ENCODE peak calls at places on chromosomes 2 and 18, in ten cellular contexts. P is small intestine; X is CD8-positive, alpha-beta memory T cell; B is right lobe of liver; W is ovary; G is tibial artery; A is GM23338; Y is neural progenitor cell; F is effector memory CD4-positive, alpha-beta T cell; Z is choroid plexus epithelial cell. C is an unnamed sample.

GRCh38 chr2:67399831-67400489 is 2.8 kb downstream of the ETAA1 start:
- DNase-seq in Z (peak), A (no peak), W (no peak), F (no peak), X (no peak), Y (no peak), G (no peak), B (no peak), P (no peak), C (no peak)

GRCh38 chr18:37668971-37669747 is 103.6 kb upstream of the CELF4 start:
- DNase-seq in P (no peak), W (no peak), B (no peak), X (no peak), G (no peak), Y (peak), F (no peak), Z (no peak), A (peak), C (no peak)

GRCh38 chr18:79200546-79201268 is 131.5 kb downstream of the ATP9B start:
- DNase-seq in Y (peak), Z (peak), W (peak), G (peak), X (no peak), P (peak), F (no peak), A (peak), B (no peak), C (peak)

GRCh38 chr18:39589496-39589895 is 2023.9 kb upstream of the CELF4 start:
- DNase-seq in G (no peak), W (no peak), Y (no peak), B (no peak), Z (no peak), A (no peak), P (no peak), F (no peak), X (no peak), C (no peak)

GRCh38 chr2:158686166-158686792 is 108.8 kb upstream of the DAPL1 start:
- DNase-seq in X (no peak), G (no peak), W (no peak), F (no peak), B (no peak), P (no peak), A (no peak), Y (peak), Z (no peak), C (peak)

GRCh38 chr18:42414756-42415454 is 459.9 kb downstream of the PIK3C3 start:
- DNase-seq in A (no peak), W (peak), G (peak), B (no peak), X (no peak), F (no peak), Z (peak), Y (no peak), P (no peak), C (no peak)

GRCh38 chr2:240304746-240305161 is 130.7 kb upstream of the GPC1 start:
- DNase-seq in F (no peak), X (no peak), Y (no peak), B (peak), A (no peak), Z (no peak), G (no peak), P (no peak), W (no peak), C (no peak)

GRCh38 chr2:216348909-216349308 is 23.4 kb downstream of the MARCHF4 start:
- DNase-seq in G (no peak), A (no peak), F (no peak), Y (no peak), Z (peak), X (no peak), B (no peak), P (peak), W (no peak), C (no peak)

GRCh38 chr18:11868230-11868629 is 17.0 kb downstream of the CHMP1B start:
- DNase-seq in X (no peak), B (no peak), Z (no peak), Y (no peak), F (no peak), W (no peak), A (no peak), P (no peak), G (no peak), C (no peak)

GRCh38 chr18:42792731-42793130 is 322.8 kb downstream of the RIT2 start:
- DNase-seq in W (no peak), Y (no peak), P (no peak), G (no peak), B (no peak), F (no peak), X (no peak), A (no peak), Z (peak), C (no peak)

GRCh38 chr2:207790898-207791297 is 21.2 kb upstream of the FZD5 start:
- DNase-seq in G (no peak), P (no peak), Y (no peak), B (no peak), Z (no peak), X (no peak), F (no peak), W (no peak), A (no peak), C (no peak)

GRCh38 chr18:79614211-79615028 is 65.2 kb upstream of the CTDP1 start:
- DNase-seq in Y (no peak), Z (no peak), B (peak), A (no peak), F (no peak), P (no peak), W (peak), X (peak), G (peak), C (no peak)

GRCh38 chr2:23656597-23656973 is 270.3 kb downstream of the ATAD2B start:
- DNase-seq in W (no peak), F (no peak), Y (no peak), P (no peak), B (no peak), A (no peak), G (no peak), Z (no peak), X (no peak), C (peak)

GRCh38 chr18:55861266-55861665 is 273.3 kb upstream of the TCF4 start:
- DNase-seq in X (no peak), W (no peak), A (peak), B (no peak), Y (peak), P (no peak), Z (peak), G (no peak), F (no peak), C (no peak)

GRCh38 chr18:55953326-55953725 is 365.3 kb upstream of the TCF4 start:
- DNase-seq in P (no peak), X (no peak), Y (no peak), B (no peak), F (no peak), A (no peak), W (no peak), Z (no peak), G (no peak), C (peak)

GRCh38 chr18:48320639-48320945 is 88.6 kb downstream of the ZBTB7C start:
- DNase-seq in W (no peak), F (no peak), G (no peak), X (no peak), P (no peak), Z (no peak), Y (no peak), A (no peak), B (no peak), C (no peak)

GRCh38 chr2:11416931-11417330 is 49.0 kb downstream of the E2F6 start:
- DNase-seq in A (no peak), G (no peak), W (no peak), F (no peak), Z (no peak), B (no peak), X (no peak), P (no peak), Y (no peak), C (no peak)

GRCh38 chr18:68288408-68288807 is 426.5 kb downstream of the TMX3 start:
- DNase-seq in P (no peak), X (no peak), G (no peak), F (no peak), B (no peak), Z (no peak), Y (no peak), W (no peak), A (no peak), C (no peak)

GRCh38 chr2:119231975-119232665 is 8.5 kb downstream of the STEAP3 start:
- DNase-seq in Z (peak), X (no peak), W (no peak), Y (no peak), A (no peak), B (no peak), P (no peak), F (no peak), G (no peak), C (no peak)
- H3K4me3 ChIP-seq in Z (no peak), X (no peak), W (no peak), Y (no peak), A (no peak), B (no peak), P (no peak), F (no peak), G (no peak), C (no peak)

DNA sequence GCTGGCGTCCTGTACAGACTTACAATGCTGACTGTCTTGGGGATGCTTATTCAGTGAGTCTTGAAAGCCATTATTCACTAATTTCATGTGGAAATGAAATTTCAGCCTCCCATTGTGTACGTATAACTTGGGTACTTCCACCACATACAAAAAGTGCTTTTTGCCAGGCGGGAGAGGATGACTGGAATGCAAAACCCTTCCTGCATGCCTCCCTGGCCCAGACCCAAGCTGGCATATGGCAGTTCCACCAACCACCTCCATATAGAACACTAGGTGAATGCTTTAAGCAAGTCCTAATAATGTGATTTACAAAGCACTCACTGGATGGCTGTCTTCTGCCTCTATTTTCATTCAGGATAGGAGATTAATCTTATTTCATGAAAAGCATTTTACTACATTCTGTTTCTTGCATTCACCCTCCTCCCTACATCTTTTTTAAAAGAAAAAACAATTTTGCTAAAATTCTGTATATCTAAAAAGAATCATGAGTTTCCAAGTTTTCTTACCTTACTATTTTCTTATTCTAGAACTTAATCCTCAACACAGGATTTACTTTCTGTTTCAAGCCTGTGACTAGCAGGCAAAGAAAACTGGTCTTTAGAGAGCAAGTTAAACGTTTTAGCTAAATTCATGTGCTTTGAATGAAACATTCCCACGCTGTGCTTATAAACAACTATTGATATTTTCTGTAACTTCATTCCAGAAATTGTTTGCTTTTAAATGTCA is 327.6 kb downstream of the NCKAP5 start:
- DNase-seq in B (no peak), Z (peak), X (no peak), F (no peak), P (no peak), A (no peak), G (no peak), Y (no peak), W (no peak), C (no peak)
- H3K4me3 ChIP-seq in B (no peak), Z (peak), X (no peak), F (no peak), P (no peak), A (no peak), G (no peak), Y (no peak), W (no peak), C (peak)

GRCh38 chr2:230944804-230945372 is 19.8 kb upstream of the GPR55 start:
- DNase-seq in X (no peak), B (no peak), Z (no peak), Y (no peak), G (no peak), W (no peak), P (no peak), A (peak), F (no peak), C (no peak)

GRCh38 chr2:230941202-230942180 is 16.4 kb upstream of the GPR55 start:
- DNase-seq in P (no peak), A (no peak), Y (no peak), Z (no peak), G (no peak), F (no peak), B (no peak), W (no peak), X (no peak), C (no peak)

GRCh38 chr2:230942371-230942770 is 17.3 kb upstream of the GPR55 start:
- DNase-seq in Z (no peak), Y (no peak), F (no peak), B (no peak), G (no peak), A (no peak), X (no peak), W (no peak), P (no peak), C (no peak)

GRCh38 chr2:230944123-230944653 is 19.1 kb upstream of the GPR55 start:
- DNase-seq in B (no peak), X (no peak), G (no peak), F (no peak), P (no peak), A (no peak), Y (no peak), Z (no peak), W (no peak), C (no peak)

DNA sequence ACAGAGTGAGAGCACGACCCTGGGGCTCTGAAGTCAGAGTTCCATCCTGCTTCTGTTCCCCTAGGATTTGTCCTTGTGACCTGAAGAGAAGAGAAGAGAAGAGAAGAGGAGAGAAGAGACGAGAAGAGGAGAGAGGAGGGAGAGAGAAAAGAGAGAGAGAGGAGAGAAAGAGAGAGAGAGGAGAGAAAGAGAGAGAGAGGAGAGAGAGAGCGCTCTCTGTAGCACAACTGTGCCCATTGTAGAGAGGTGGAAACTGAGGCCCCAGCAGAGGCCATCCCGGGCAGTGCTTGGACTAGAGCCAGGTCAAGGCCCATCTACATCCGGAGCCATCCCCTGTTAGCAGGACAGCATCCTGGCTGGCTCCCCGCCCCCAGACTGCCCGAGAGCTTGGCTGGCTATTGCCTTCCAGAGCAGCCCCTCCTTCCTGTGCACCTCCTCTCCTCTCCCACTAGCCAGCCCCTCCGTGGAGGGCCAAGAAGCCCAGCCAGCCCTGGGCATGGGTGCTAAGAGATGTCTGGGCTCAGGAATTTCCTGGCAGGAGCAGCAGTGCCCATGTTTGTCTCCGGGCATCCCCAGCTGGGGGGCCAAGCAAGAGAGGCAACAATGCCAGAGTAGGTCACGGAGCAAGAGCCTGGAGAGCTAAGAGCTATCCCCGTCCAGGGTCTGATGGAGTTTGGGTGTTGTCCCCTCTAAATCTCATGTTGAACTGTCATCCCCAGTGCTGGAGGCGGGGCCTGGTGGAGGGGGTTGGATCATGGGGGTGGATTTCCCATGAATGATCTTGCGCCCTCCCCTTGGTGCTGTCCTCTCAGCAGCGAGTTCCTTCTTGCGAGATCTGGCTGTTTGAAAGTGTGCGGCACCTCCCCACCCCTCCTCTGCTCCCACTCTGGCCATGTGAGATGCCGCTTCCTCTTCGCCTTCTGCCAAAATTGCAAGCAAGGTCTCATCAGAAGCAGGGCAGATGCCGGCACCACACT is 18.2 kb upstream of the GPR55 start:
- DNase-seq in P (peak), A (no peak), Z (no peak), X (peak), G (no peak), Y (no peak), F (no peak), B (no peak), W (no peak), C (peak)
- H3K4me3 ChIP-seq in P (no peak), A (no peak), Z (no peak), X (no peak), G (no peak), Y (no peak), F (no peak), B (no peak), W (no peak), C (no peak)

GRCh38 chr2:235029054-235029453 is 77.2 kb downstream of the SH3BP4 start:
- DNase-seq in A (no peak), Z (no peak), B (no peak), X (no peak), F (no peak), G (no peak), P (no peak), Y (no peak), W (no peak), C (no peak)

GRCh38 chr2:235028646-235029045 is 76.8 kb downstream of the SH3BP4 start:
- DNase-seq in F (no peak), P (no peak), G (no peak), W (no peak), Y (no peak), A (no peak), Z (no peak), X (no peak), B (no peak), C (no peak)

GRCh38 chr2:235026649-235027557 is 75.1 kb downstream of the SH3BP4 start:
- DNase-seq in Z (peak), A (peak), F (no peak), Y (no peak), W (no peak), B (peak), G (no peak), P (peak), X (no peak), C (peak)

GRCh38 chr2:235026137-235026536 is 74.3 kb downstream of the SH3BP4 start:
- DNase-seq in A (no peak), G (no peak), B (no peak), Y (no peak), Z (peak), W (no peak), P (peak), F (no peak), X (no peak), C (no peak)

DNA sequence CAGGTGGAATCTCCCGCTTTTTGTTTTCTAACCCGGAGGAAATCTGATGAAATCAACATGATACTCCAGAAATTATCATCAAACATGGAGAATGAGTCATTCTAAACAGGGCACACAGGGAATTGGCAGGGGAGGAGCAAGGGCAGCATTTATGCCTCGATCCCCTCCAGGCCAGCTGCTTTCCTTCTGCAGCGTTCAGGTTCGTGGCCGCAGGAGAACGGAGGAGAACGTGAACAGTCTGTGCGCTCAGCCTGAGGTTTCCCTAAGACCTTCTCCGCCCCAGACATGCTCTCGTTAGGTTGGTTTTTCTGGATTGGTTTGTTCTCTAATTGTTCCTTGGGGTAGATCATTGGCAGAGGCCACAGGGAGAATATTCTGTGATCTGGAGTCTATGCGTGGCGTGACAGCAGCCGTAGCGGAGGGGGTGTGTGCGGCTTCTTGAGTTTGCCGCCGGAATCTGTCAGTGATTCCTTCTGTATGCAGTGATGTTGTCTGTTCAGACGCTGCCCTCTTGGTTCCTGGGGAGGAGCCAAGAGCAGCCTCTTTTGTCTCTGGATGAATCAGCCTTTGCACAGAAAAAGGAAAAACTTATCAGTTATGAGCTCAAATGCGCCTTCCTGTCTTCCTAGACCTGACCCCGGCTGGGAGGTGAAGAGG is 75.9 kb downstream of the SH3BP4 start:
- DNase-seq in F (no peak), G (no peak), Z (peak), W (no peak), Y (no peak), B (no peak), X (no peak), P (no peak), A (no peak), C (no peak)
- H3K4me3 ChIP-seq in F (no peak), G (no peak), Z (no peak), W (no peak), Y (no peak), B (no peak), X (no peak), P (no peak), A (no peak), C (no peak)

GRCh38 chr2:26043862-26044736 is 10.2 kb downstream of the RAB10 start:
- DNase-seq in W (peak), X (no peak), P (peak), F (no peak), B (peak), Y (no peak), Z (peak), G (peak), A (peak), C (no peak)
- H3K4me3 ChIP-seq in W (no peak), X (peak), P (no peak), F (peak), B (peak), Y (no peak), Z (no peak), G (no peak), A (peak), C (peak)

GRCh38 chr18:77102246-77103040 is 30.1 kb downstream of the MBP start:
- DNase-seq in G (no peak), X (no peak), B (no peak), W (no peak), Y (no peak), F (no peak), A (no peak), P (peak), Z (peak), C (no peak)

GRCh38 chr18:77100751-77101355 is 31.7 kb downstream of the MBP start:
- DNase-seq in G (no peak), Z (no peak), B (no peak), F (peak), P (no peak), A (no peak), X (peak), Y (no peak), W (no peak), C (peak)

GRCh38 chr18:77103181-77103875 is 29.3 kb downstream of the MBP start:
- DNase-seq in B (no peak), G (no peak), P (no peak), Z (peak), A (no peak), W (peak), F (no peak), Y (no peak), X (no peak), C (peak)

GRCh38 chr18:77099501-77100370 is 32.8 kb downstream of the MBP start:
- DNase-seq in B (no peak), Y (no peak), X (peak), A (no peak), G (no peak), F (peak), P (no peak), Z (no peak), W (no peak), C (no peak)

DNA sequence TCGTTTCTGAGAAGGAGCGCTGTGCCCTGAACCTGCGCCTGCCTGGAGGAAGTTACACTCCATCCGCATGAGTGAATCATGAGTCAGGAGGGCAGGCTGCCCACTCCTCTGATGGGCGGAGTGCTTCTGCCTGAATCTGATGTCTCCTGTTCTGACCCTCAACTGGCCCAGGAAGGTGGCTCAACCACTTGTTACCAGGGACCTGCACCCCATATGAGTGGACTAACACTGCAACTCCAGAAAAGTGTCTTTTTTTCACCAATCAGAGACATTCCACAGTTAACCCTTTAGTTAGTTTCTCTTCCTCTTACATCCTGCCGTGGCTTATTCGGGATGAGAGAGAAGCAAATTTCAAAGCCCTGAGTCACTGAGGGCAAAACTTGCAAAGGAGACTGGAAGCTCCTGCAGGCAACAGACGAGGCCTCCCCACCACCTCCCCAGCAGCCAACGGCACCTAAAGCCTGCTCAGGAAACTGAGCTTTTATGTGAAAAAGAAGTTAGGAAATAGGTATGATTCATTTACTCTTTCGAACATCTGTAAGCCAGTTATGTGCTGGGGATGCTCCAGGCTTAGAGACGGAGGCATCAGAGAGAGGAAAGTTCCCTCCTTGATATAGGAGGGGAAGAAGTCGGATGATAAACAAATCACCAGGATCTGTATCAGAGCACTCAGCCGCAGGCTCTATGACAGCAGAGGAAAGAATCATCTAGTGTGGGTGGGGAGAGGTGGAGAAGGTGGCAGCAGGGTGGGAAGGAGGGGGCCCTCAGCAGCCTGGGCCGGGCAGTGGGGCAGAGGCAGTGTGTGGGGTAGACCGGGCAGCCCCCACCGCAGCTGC is 31.0 kb downstream of the MBP start:
- DNase-seq in P (peak), X (peak), A (peak), W (peak), B (no peak), G (peak), F (peak), Z (peak), Y (no peak), C (peak)
- H3K4me3 ChIP-seq in P (no peak), X (peak), A (no peak), W (no peak), B (no peak), G (no peak), F (peak), Z (peak), Y (no peak), C (no peak)